ENCODE peak calls at places on chromosomes 12 and 14, in five cellular contexts. C is colonic mucosa, E is substantia nigra, A is caudate nucleus, O is ascending aorta. K is an unnamed sample.

GRCh38 chr14:53942970-53943750 is 13.5 kb downstream of the BMP4 start:
- DNase-seq in E (no peak), A (no peak), C (no peak), O (no peak), K (no peak)

GRCh38 chr14:90140298-90140955 is 78.6 kb downstream of the KCNK13 start:
- DNase-seq in C (no peak), E (no peak), O (no peak), A (no peak), K (no peak)

GRCh38 chr14:60648169-60648933 is 926 bp downstream of the SIX1 start:
- DNase-seq in O (no peak), E (no peak), A (no peak), C (no peak), K (no peak)

GRCh38 chr14:99812096-99812750 is 19.0 kb downstream of the EML1 start:
- DNase-seq in C (no peak), E (no peak), O (peak), A (no peak), K (no peak)

GRCh38 chr12:56724660-56724988 is 475 bp downstream of the NACA start:
- DNase-seq in O (no peak), A (no peak), E (no peak), C (peak), K (no peak)

GRCh38 chr14:59018460-59018859 is 170.0 kb upstream of the DAAM1 start:
- DNase-seq in O (no peak), C (no peak), A (no peak), E (no peak), K (no peak)

GRCh38 chr14:26984318-26985177 is 386.7 kb upstream of the NOVA1 start:
- DNase-seq in C (peak), E (peak), O (peak), A (no peak), K (no peak)

GRCh38 chr12:71071466-71072097 is 86.2 kb downstream of the TSPAN8 start:
- DNase-seq in A (no peak), O (no peak), C (no peak), E (no peak), K (no peak)

GRCh38 chr12:130911193-130911592 is 39.3 kb downstream of the RAN start:
- DNase-seq in E (no peak), C (no peak), A (no peak), O (no peak), K (no peak)

GRCh38 chr12:69406217-69406616 is 46.7 kb downstream of the YEATS4 start:
- DNase-seq in A (no peak), E (no peak), O (no peak), C (no peak), K (no peak)

GRCh38 chr12:40172879-40173278 is 51.9 kb upstream of the LRRK2 start:
- DNase-seq in C (no peak), E (no peak), A (no peak), O (no peak), K (no peak)

GRCh38 chr14:65472189-65472588 is 59.7 kb downstream of the FUT8 start:
- DNase-seq in E (no peak), A (no peak), O (no peak), C (no peak), K (no peak)

GRCh38 chr12:724194-724855 is 28.1 kb upstream of the WNK1 start:
- DNase-seq in E (no peak), A (no peak), O (no peak), C (no peak), K (no peak)

GRCh38 chr12:6264402-6265037 is 46.0 kb upstream of the PLEKHG6 start:
- DNase-seq in C (peak), O (no peak), A (no peak), E (no peak), K (no peak)

GRCh38 chr12:52782502-52782901 is 5.4 kb upstream of the KRT76 start:
- DNase-seq in E (no peak), O (no peak), A (no peak), C (no peak), K (no peak)

GRCh38 chr12:50166776-50167025 is 468 bp downstream of the CERS5 start:
- DNase-seq in A (no peak), E (no peak), C (peak), O (no peak), K (no peak)

GRCh38 chr12:71871116-71871515 is 31.6 kb downstream of the TBC1D15 start:
- DNase-seq in O (no peak), A (no peak), E (no peak), C (no peak), K (no peak)

GRCh38 chr12:50517456-50518048 is 12.8 kb downstream of the DIP2B start:
- DNase-seq in A (no peak), O (no peak), C (no peak), E (no peak), K (no peak)

GRCh38 chr14:45679852-45680251 is 426.9 kb upstream of the MIS18BP1 start:
- DNase-seq in C (no peak), O (no peak), A (no peak), E (no peak), K (no peak)

GRCh38 chr14:81275305-81275950 is 54.7 kb upstream of the GTF2A1 start:
- DNase-seq in C (no peak), O (no peak), E (peak), A (no peak), K (no peak)

GRCh38 chr12:119005832-119006360 is 24.6 kb downstream of the SRRM4 start:
- DNase-seq in A (no peak), C (no peak), O (no peak), E (no peak), K (no peak)

GRCh38 chr12:25347716-25348261 is 97.1 kb upstream of the KRAS start:
- DNase-seq in O (no peak), A (no peak), E (no peak), C (no peak), K (no peak)

GRCh38 chr14:101554991-101555668 is 6.2 kb upstream of the DIO3 start:
- DNase-seq in C (peak), O (no peak), E (no peak), A (no peak), K (no peak)
- H3K27ac ChIP-seq in C (no peak), O (no peak), E (no peak), A (no peak), K (no peak)

GRCh38 chr14:20427231-20428009 is 8.5 kb downstream of the KLHL33 start:
- DNase-seq in A (no peak), E (no peak), O (no peak), C (no peak), K (no peak)
- H3K27ac ChIP-seq in A (peak), E (no peak), O (no peak), C (peak), K (no peak)

DNA sequence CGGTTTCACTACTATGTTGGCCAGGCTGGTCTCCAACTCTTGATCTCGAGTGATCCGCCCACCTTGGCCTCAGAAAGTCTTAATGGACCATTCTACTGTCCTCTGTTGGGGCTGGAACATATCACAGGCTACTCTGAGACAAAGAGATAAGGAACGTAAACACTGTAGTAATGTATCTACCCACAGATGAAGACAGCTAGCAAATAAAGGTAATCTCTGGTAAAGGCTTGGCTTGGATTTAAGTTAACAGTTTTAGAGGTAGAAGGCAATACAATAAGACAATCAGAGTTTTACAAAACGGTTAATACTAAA is 44.6 kb upstream of the ISM2 start:
- DNase-seq in C (no peak), O (no peak), A (no peak), E (no peak), K (no peak)
- H3K27ac ChIP-seq in C (no peak), O (peak), A (peak), E (peak), K (peak)

GRCh38 chr14:95182379-95182778 is 25.1 kb upstream of the DICER1 start:
- DNase-seq in E (no peak), O (no peak), C (no peak), A (no peak), K (no peak)

GRCh38 chr14:95184413-95184790 is 27.1 kb upstream of the DICER1 start:
- DNase-seq in E (no peak), A (no peak), O (no peak), C (no peak), K (no peak)

GRCh38 chr14:95180966-95181733 is 23.8 kb upstream of the DICER1 start:
- DNase-seq in E (no peak), A (no peak), O (no peak), C (no peak), K (no peak)

GRCh38 chr14:95183532-95184412 is 26.4 kb upstream of the DICER1 start:
- DNase-seq in O (no peak), A (no peak), C (no peak), E (no peak), K (no peak)

GRCh38 chr14:95183082-95183481 is 25.8 kb upstream of the DICER1 start:
- DNase-seq in C (no peak), A (no peak), O (no peak), E (no peak), K (no peak)
- H3K27ac ChIP-seq in C (peak), A (no peak), O (no peak), E (no peak), K (peak)

GRCh38 chr12:47207005-47207717 is 127.4 kb upstream of the AMIGO2 start:
- DNase-seq in A (no peak), O (no peak), E (no peak), C (peak), K (no peak)
- H3K27ac ChIP-seq in A (peak), O (no peak), E (no peak), C (peak), K (no peak)

GRCh38 chr12:96444403-96444802 is 44.2 kb upstream of the CDK17 start:
- DNase-seq in O (no peak), A (no peak), E (no peak), C (no peak), K (no peak)
- H3K27ac ChIP-seq in O (no peak), A (no peak), E (no peak), C (no peak), K (no peak)

GRCh38 chr14:104280085-104280901 is 141.9 kb downstream of the KIF26A start:
- DNase-seq in C (no peak), E (no peak), O (peak), A (no peak), K (no peak)
- H3K27ac ChIP-seq in C (no peak), E (no peak), O (no peak), A (no peak), K (no peak)

DNA sequence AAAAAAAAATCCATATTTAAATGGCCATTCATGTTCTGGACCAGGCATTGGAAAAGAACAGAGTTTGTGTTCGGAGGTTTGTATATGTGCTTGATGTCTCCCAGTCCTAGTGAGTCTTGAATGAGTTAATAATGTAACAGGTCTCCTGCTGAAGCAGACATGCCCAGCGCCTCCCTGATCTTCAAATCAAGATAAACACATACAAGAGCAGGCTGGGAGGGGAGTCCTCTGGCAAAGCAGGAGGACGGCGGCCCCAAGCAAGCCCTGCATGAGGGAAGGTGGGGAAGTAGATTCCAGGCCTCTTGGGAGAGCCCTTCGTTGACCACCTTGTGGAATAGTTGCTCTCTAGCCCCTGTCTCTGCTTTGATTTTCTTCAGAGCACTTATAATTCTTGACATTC is 156.3 kb downstream of the ZFP36L1 start:
- DNase-seq in A (no peak), C (peak), E (no peak), O (no peak), K (no peak)
- H3K27ac ChIP-seq in A (peak), C (peak), E (peak), O (no peak), K (peak)

DNA sequence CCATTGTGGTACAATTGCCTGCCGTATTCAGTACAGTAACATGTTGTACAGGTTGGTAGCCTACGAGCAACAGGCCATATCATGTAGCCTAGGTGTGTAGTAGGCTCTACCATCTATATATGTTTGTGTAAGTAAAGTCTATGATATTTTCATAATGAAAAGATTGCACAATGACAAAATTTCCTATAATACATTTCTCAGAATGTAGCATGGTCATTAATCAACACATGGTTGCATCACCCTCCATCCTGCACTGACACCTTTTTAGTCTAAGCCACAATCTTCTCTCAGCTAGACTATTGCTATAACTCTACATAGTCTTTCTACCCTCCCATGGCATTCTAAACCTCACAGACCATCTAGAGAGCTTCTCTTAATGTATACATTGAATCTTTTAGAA is 158.5 kb upstream of the HMGA2 start:
- DNase-seq in A (no peak), E (no peak), O (no peak), C (no peak), K (no peak)
- H3K27ac ChIP-seq in A (no peak), E (no peak), O (no peak), C (no peak), K (no peak)